ENCODE peak calls at places on chromosome 13, in seven cellular contexts. A, Q, M, L, J, E and X are unnamed samples. For H3K4me1, the result is how much of the 10 kb centered on the place peaks cover.

GRCh38 chr13:113558461-113558860 is 26.1 kb upstream of the TFDP1 start:
- DNase-seq in E (no peak), A (no peak), J (no peak), Q (peak), L (peak), M (no peak), X (no peak)

GRCh38 chr13:74003374-74003773 is 130.8 kb downstream of the KLF12 start:
- DNase-seq in M (no peak), Q (no peak), A (no peak), L (no peak), J (no peak), E (no peak), X (no peak)

GRCh38 chr13:38398810-38399493 is 49.3 kb downstream of the UFM1 start:
- DNase-seq in L (no peak), M (no peak), E (no peak), Q (peak), J (no peak), A (no peak), X (no peak)

GRCh38 chr13:34161829-34162544 is 344.0 kb downstream of the RFC3 start:
- DNase-seq in E (no peak), Q (peak), A (no peak), L (peak), M (peak), J (no peak), X (no peak)

GRCh38 chr13:28564030-28564429 is 69.1 kb upstream of the FLT1 start:
- DNase-seq in J (no peak), E (no peak), M (no peak), Q (no peak), L (no peak), A (peak), X (no peak)

GRCh38 chr13:102903659-102904407 is 58.0 kb downstream of the ERCC5 start:
- DNase-seq in L (peak), A (no peak), Q (peak), M (peak), J (no peak), E (no peak), X (no peak)

GRCh38 chr13:85313761-85314503 is 485.3 kb downstream of the SLITRK6 start:
- DNase-seq in J (no peak), M (peak), Q (no peak), L (peak), A (no peak), E (no peak), X (peak)

GRCh38 chr13:78934336-78934735 is 275.4 kb upstream of the OBI1 start:
- DNase-seq in L (no peak), E (no peak), A (no peak), J (no peak), M (no peak), Q (no peak), X (no peak)

GRCh38 chr13:82962422-82962821 is 919.9 kb downstream of the SLITRK1 start:
- DNase-seq in A (no peak), J (no peak), Q (no peak), M (no peak), L (no peak), E (no peak), X (no peak)

GRCh38 chr13:49569993-49570689 is 15.2 kb downstream of the RCBTB1 start:
- DNase-seq in Q (peak), L (no peak), A (no peak), E (no peak), J (no peak), M (no peak), X (no peak)

GRCh38 chr13:48730971-48731658 is 77.4 kb downstream of the CYSLTR2 start:
- DNase-seq in J (no peak), E (no peak), Q (peak), L (peak), M (peak), A (no peak), X (no peak)

GRCh38 chr13:100536643-100537180 is 51.9 kb downstream of the GGACT start:
- DNase-seq in J (no peak), E (no peak), A (no peak), Q (no peak), M (no peak), L (peak), X (no peak)

GRCh38 chr13:77507931-77508776 is 27.4 kb upstream of the SCEL start:
- DNase-seq in M (no peak), L (no peak), J (no peak), Q (peak), A (no peak), E (no peak), X (peak)

GRCh38 chr13:30869491-30869890 is 36.6 kb upstream of the MEDAG start:
- DNase-seq in Q (peak), A (no peak), M (no peak), J (no peak), E (no peak), L (no peak), X (no peak)

GRCh38 chr13:109786457-109787134 is at the start of gene IRS2:
- DNase-seq in J (peak), E (peak), M (peak), L (peak), A (peak), Q (peak), X (peak)

GRCh38 chr13:98480915-98481510 is 95.9 kb downstream of the STK24 start:
- DNase-seq in L (no peak), A (no peak), E (no peak), Q (no peak), M (no peak), J (no peak), X (no peak)

GRCh38 chr13:107367258-107367657 is 799.3 kb upstream of the ARGLU1 start:
- DNase-seq in A (no peak), Q (peak), J (no peak), L (no peak), E (no peak), M (no peak), X (no peak)

GRCh38 chr13:38283346-38283745 is 66.3 kb upstream of the UFM1 start:
- DNase-seq in M (peak), J (no peak), Q (peak), A (no peak), E (no peak), L (no peak), X (no peak)

GRCh38 chr13:113995051-113995601 is 21.2 kb upstream of the C13orf46 start:
- DNase-seq in A (no peak), M (no peak), E (peak), L (no peak), J (no peak), Q (no peak), X (no peak)

GRCh38 chr13:49927755-49928154 is 8.4 kb downstream of the SPRYD7 start:
- DNase-seq in Q (peak), E (no peak), L (no peak), M (no peak), A (no peak), J (no peak), X (no peak)

GRCh38 chr13:114126789-114127472 is 5.5 kb downstream of the RASA3 start:
- DNase-seq in L (no peak), J (no peak), E (no peak), M (no peak), Q (no peak), A (no peak), X (no peak)

GRCh38 chr13:85651440-85651839 is 147.8 kb downstream of the SLITRK6 start:
- DNase-seq in L (no peak), A (no peak), E (no peak), J (no peak), Q (no peak), M (no peak), X (peak)

GRCh38 chr13:45219123-45219891 is 18.5 kb upstream of the KCTD4 start:
- DNase-seq in L (no peak), J (no peak), E (no peak), A (no peak), Q (peak), M (no peak), X (no peak)

GRCh38 chr13:45222919-45223318 is 22.1 kb upstream of the KCTD4 start:
- DNase-seq in A (no peak), J (no peak), L (no peak), Q (no peak), M (no peak), E (no peak), X (no peak)

GRCh38 chr13:45218689-45219088 is 17.8 kb upstream of the KCTD4 start:
- DNase-seq in L (no peak), M (no peak), J (no peak), Q (no peak), E (no peak), A (no peak), X (no peak)

GRCh38 chr13:45220403-45220802 is 19.6 kb upstream of the KCTD4 start:
- DNase-seq in E (no peak), A (no peak), M (no peak), L (no peak), J (no peak), Q (no peak), X (no peak)

GRCh38 chr13:45219938-45220375 is 19.1 kb upstream of the KCTD4 start:
- DNase-seq in A (no peak), L (no peak), E (no peak), J (no peak), M (peak), Q (peak), X (peak)
- H3K4me3 ChIP-seq in A (no peak), L (no peak), E (no peak), J (no peak), M (no peak), Q (peak), X (no peak)

GRCh38 chr13:46569471-46569870 is 16.5 kb downstream of the LRCH1 start:
- DNase-seq in A (no peak), J (no peak), Q (no peak), L (no peak), E (no peak), M (no peak), X (no peak)
- H3K4me1 ChIP-seq in A (under half), J (under half), Q (under half), L (under half), E (under half), M (under half), X (under half)

GRCh38 chr13:40982772-40983171 is 36.3 kb downstream of the ELF1 start:
- DNase-seq in A (no peak), Q (peak), M (peak), L (no peak), E (no peak), J (peak), X (no peak)

GRCh38 chr13:40981361-40981760 is 37.8 kb downstream of the ELF1 start:
- DNase-seq in A (no peak), M (no peak), Q (no peak), E (no peak), J (no peak), L (no peak), X (no peak)

GRCh38 chr13:40980466-40980865 is 38.6 kb downstream of the ELF1 start:
- DNase-seq in J (no peak), Q (no peak), E (no peak), L (no peak), M (no peak), A (no peak), X (no peak)

GRCh38 chr13:40983269-40983668 is 35.8 kb downstream of the ELF1 start:
- DNase-seq in M (no peak), L (no peak), E (no peak), A (no peak), J (no peak), Q (peak), X (no peak)

GRCh38 chr13:40981949-40982348 is 37.2 kb downstream of the ELF1 start:
- DNase-seq in J (no peak), L (no peak), Q (no peak), M (no peak), E (no peak), A (no peak), X (no peak)
- H3K4me3 ChIP-seq in J (peak), L (no peak), Q (no peak), M (no peak), E (peak), A (peak), X (no peak)

GRCh38 chr13:72920097-72920496 is 138.2 kb downstream of the PIBF1 start:
- DNase-seq in E (no peak), M (no peak), Q (peak), A (no peak), L (no peak), J (no peak), X (no peak)
- H3K4me1 ChIP-seq in E (under half), M (under half), Q (under half), A (under half), L (under half), J (under half), X (under half)

GRCh38 chr13:62022369-62022768 is 606.7 kb upstream of the PCDH20 start:
- DNase-seq in J (no peak), E (no peak), M (no peak), A (no peak), L (no peak), Q (no peak), X (no peak)
- H3K4me3 ChIP-seq in J (no peak), E (no peak), M (no peak), A (no peak), L (no peak), Q (no peak), X (no peak)

DNA sequence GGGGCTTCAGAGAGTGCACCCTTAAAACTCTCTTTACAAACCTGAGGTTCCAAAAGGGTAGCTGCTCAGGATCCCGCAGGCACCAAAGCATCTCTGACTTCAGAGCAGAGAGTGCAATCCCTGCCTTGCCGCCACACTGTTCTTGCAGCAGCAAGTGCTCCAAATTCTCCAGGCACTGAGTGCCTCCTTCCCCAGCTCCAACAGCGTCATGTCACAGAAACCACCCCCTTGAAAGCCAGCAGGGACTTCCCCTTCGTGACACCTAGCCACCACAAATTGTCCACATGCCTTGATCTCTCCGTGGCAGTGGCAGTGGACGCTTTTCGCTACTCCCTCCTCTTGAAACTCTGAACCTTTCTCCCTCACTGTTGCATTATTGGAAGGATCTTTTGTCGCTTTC is 39.9 kb downstream of the MBNL2 start:
- DNase-seq in J (no peak), E (no peak), M (no peak), Q (no peak), A (no peak), L (no peak), X (no peak)
- H3K4me1 ChIP-seq in J (under half), E (under half), M (under half), Q (under half), A (half or more), L (under half), X (under half)

DNA sequence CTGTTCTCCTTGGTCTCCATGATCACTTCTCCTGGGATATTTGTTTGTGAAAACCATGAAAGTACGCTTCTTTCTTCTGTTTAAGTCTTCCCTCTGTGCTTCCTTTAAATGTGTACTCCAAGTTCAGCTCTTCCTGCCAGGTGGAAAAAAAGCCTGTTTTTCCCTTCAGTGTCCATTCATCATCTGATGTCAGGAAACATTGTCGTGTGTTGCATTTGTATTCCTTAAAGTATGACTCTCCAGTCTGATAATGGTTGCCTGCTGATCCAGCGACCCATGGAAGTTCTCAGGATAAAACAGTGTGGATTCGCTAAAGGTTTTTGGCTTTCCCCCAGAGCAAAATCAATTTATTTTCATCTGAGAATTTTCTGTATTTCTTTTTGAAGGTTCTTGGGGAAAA is 22.3 kb downstream of the SACS start:
- DNase-seq in A (no peak), L (no peak), Q (no peak), E (no peak), M (no peak), J (no peak), X (no peak)
- H3K4me3 ChIP-seq in A (no peak), L (no peak), Q (no peak), E (no peak), M (no peak), J (no peak), X (no peak)

GRCh38 chr13:111212517-111212873 is 97.4 kb downstream of the ARHGEF7 start:
- DNase-seq in L (no peak), J (no peak), E (no peak), Q (no peak), M (no peak), A (no peak), X (no peak)
- H3K4me1 ChIP-seq in L (under half), J (under half), E (half or more), Q (under half), M (under half), A (under half), X (under half)